ENCODE peak calls at places on chromosomes 4 and X, in nine cellular contexts. E is lower lobe of right lung; W is neural progenitor cell; X is tibial artery; I is iPS DF 6.9; G is heart right ventricle; B is body of pancreas; N is CD4-positive, alpha-beta memory T cell; Y is OCI-LY7. K is an unnamed sample. For H3K36me3 and H3K4me1, the result is how much of the 10 kb centered on the place peaks cover.

GRCh38 chrX:15600071-15600470 is 689 bp downstream of the ACE2 start:
- DNase-seq in W (peak), N (no peak), I (no peak), X (no peak), Y (no peak), G (no peak), B (no peak), E (no peak), K (no peak)

GRCh38 chr4:30789219-30789671 is 69.1 kb downstream of the PCDH7 start:
- DNase-seq in E (no peak), X (no peak), B (no peak), I (peak), W (no peak), Y (no peak), N (no peak), G (no peak), K (no peak)

GRCh38 chr4:30370105-30370504 is 350.1 kb upstream of the PCDH7 start:
- DNase-seq in N (no peak), W (no peak), Y (no peak), I (no peak), X (no peak), G (no peak), B (no peak), E (no peak), K (no peak)

GRCh38 chr4:478373-478772 is 20.6 kb downstream of the ZNF721 start:
- DNase-seq in E (no peak), I (no peak), N (no peak), Y (no peak), W (no peak), G (no peak), X (no peak), B (no peak), K (no peak)

GRCh38 chrX:80578518-80579105 is 158.4 kb downstream of the TENT5D start:
- DNase-seq in G (no peak), W (peak), X (no peak), I (peak), Y (peak), E (no peak), B (no peak), N (peak), K (no peak)

GRCh38 chr4:28009541-28009940 is 1148.9 kb downstream of the STIM2 start:
- DNase-seq in E (no peak), X (no peak), G (no peak), I (no peak), Y (no peak), W (no peak), B (no peak), N (no peak), K (no peak)

GRCh38 chrX:40734956-40735317 is 405 bp downstream of the MED14 start:
- DNase-seq in X (no peak), B (peak), Y (peak), W (no peak), N (no peak), G (no peak), E (peak), I (no peak), K (peak)

GRCh38 chrX:40012039-40012799 is 85.5 kb downstream of the BCOR start:
- DNase-seq in N (no peak), Y (no peak), E (no peak), I (no peak), B (peak), G (peak), X (peak), W (peak), K (peak)

GRCh38 chrX:24468245-24468644 is 3.2 kb downstream of the PDK3 start:
- DNase-seq in G (no peak), B (no peak), X (peak), I (no peak), Y (no peak), E (no peak), N (no peak), W (no peak), K (no peak)

GRCh38 chrX:73068467-73069364 is 10.6 kb downstream of the PABPC1L2A start:
- DNase-seq in G (no peak), Y (no peak), E (no peak), N (no peak), B (no peak), I (no peak), W (no peak), X (no peak), K (no peak)

DNA sequence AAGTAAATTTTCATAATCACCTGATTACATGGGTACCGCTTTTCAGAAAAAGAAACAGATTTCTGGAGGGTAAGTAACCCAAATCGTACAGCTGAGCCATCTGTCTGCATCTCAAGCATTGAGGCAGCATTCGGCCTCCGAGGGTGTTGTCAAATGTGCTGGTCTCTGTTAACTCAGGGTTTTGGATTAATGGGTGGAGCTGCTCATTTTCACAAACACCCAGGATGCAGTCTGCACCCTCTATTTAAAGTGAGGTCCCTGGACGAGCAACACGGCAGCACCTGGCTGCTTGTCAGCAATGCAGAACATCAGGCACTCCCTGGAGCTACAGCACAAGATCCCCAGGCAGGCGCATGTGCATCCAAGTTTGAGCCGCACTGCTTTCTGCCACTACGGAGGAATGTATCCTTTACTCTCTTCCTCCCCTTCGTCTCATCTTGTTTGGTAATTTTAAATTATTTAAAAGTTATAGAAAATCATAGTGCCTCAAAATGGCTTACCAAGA is 24.7 kb upstream of the NAP1L5 start:
- DNase-seq in W (no peak), B (no peak), G (peak), Y (no peak), I (no peak), X (no peak), E (no peak), N (no peak), K (no peak)
- H3K36me3 ChIP-seq in W (under half), B (under half), G (half or more), Y (under half), I (under half), X (under half), E (half or more), N (half or more), K (under half)

GRCh38 chr4:3043272-3044020 is 30.9 kb downstream of the HTT-AS start:
- DNase-seq in B (no peak), I (no peak), E (no peak), Y (no peak), X (no peak), W (no peak), N (no peak), G (no peak), K (no peak)
- H3K4me1 ChIP-seq in B (under half), I (under half), E (under half), Y (half or more), X (under half), W (under half), N (under half), G (under half), K (under half)

DNA sequence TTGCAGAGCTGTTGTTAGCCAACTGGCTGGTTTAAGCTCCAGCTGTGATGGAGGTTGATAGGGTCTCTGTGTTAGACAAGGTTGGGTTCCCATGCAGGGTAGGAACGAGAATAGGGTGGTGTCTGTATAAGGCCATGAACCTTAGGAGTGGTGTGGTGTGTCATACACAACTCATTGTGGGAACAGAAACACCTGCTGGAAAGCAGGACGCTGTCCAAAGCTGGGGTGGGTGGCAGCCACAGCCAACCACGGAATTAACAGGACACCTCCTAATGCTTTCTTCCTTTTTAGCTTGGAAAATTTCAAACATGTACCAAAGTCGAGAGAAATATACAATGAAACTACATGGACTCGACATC is 94.4 kb downstream of the ARHGAP10 start:
- DNase-seq in G (no peak), E (no peak), W (no peak), N (no peak), X (no peak), I (no peak), B (peak), Y (no peak), K (no peak)
- H3K27ac ChIP-seq in G (peak), E (no peak), W (peak), N (no peak), X (peak), I (no peak), B (peak), Y (no peak), K (no peak)

GRCh38 chrX:50054147-50054546 is 131.8 kb downstream of the CLCN5 start:
- DNase-seq in W (no peak), N (no peak), B (no peak), G (no peak), I (no peak), X (no peak), E (no peak), Y (no peak), K (no peak)
- H3K36me3 ChIP-seq in W (under half), N (under half), B (under half), G (under half), I (under half), X (under half), E (under half), Y (under half), K (under half)

GRCh38 chr4:88296413-88297052 is 12.2 kb upstream of the PPM1K start:
- DNase-seq in B (no peak), X (no peak), G (no peak), N (no peak), W (no peak), E (no peak), Y (no peak), I (no peak), K (no peak)
- H3K4me1 ChIP-seq in B (under half), X (under half), G (under half), N (under half), W (under half), E (under half), Y (under half), I (under half), K (under half)

DNA sequence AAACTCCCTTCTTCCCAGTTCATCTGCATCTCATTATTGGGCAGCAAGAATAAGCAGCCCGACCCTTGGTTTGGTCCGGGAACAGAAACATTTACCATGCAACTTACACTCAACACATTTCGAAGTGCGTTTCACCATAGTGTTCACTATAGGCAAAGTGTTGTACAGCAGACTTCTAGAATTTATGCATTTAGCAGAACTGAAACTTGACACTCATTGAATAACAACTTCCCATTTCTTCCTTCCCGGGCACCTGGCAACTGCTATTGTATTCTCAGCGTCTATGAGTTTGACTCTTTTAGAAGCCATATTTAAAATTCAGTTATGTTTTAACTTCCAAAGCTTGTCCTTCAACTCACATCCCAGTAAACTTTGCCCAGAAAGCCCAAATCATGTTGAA is 840.6 kb downstream of the NLGN4X start:
- DNase-seq in G (no peak), N (no peak), X (no peak), I (no peak), B (no peak), Y (peak), E (no peak), W (no peak), K (no peak)
- H3K27ac ChIP-seq in G (no peak), N (no peak), X (no peak), I (no peak), B (no peak), Y (peak), E (no peak), W (no peak), K (no peak)

GRCh38 chrX:34638116-34638515 is 19.0 kb downstream of the TMEM47 start:
- DNase-seq in E (no peak), Y (peak), B (peak), G (no peak), I (no peak), X (no peak), N (no peak), W (peak), K (no peak)
- H3K36me3 ChIP-seq in E (under half), Y (under half), B (under half), G (under half), I (under half), X (under half), N (under half), W (under half), K (under half)

K was measured in adrenal gland.